ENCODE peak calls at places on chromosomes 5 and 9, in eight cellular contexts. S is IMR-90, M is endothelial cell, B is dorsolateral prefrontal cortex, E is foreskin keratinocyte, N is GM23338, T is GM12865, F is astrocyte. K is an unnamed sample.

GRCh38 chr9:134614256-134614655 is 27.3 kb upstream of the COL5A1 start:
- DNase-seq in S (no peak), M (no peak), B (no peak), E (no peak), N (no peak), T (no peak), F (no peak), K (no peak)

GRCh38 chr5:98941131-98941883 is 12.5 kb upstream of the CHD1 start:
- DNase-seq in S (no peak), M (no peak), B (no peak), E (no peak), N (no peak), T (no peak), F (no peak), K (no peak)

GRCh38 chr9:88949425-88949824 is 41.8 kb upstream of the S1PR3 start:
- DNase-seq in S (peak; percentile 52), M (no peak), B (no peak), E (no peak), N (no peak), T (no peak), F (peak; percentile 60), K (no peak)

GRCh38 chr5:1324719-1325190 is 20.1 kb downstream of the CLPTM1L start:
- DNase-seq in S (no peak), M (no peak), B (no peak), E (no peak), N (peak; percentile 39), T (no peak), F (no peak), K (no peak)

GRCh38 chr5:155082401-155082800 is 68.8 kb downstream of the KIF4B start:
- DNase-seq in S (peak; percentile 84), M (no peak), B (no peak), E (peak; percentile 54), N (no peak), T (no peak), F (peak; percentile 84), K (no peak)

GRCh38 chr9:121636411-121636865 is 15.0 kb upstream of the DAB2IP start:
- DNase-seq in S (peak; percentile 46), M (peak; percentile 53), B (no peak), E (peak; percentile 88), N (no peak), T (no peak), F (peak; percentile 32), K (no peak)

GRCh38 chr5:983238-983524 is 25.4 kb upstream of the NKD2 start:
- DNase-seq in S (no peak), M (no peak), B (no peak), E (no peak), N (no peak), T (no peak), F (no peak), K (no peak)

GRCh38 chr5:38528162-38528703 is 28.2 kb downstream of the LIFR start:
- DNase-seq in S (no peak), M (no peak), B (no peak), E (no peak), N (no peak), T (no peak), F (no peak), K (no peak)

GRCh38 chr5:131952286-131952857 is 6.9 kb upstream of the MEIKIN start:
- DNase-seq in S (peak; percentile 1), M (no peak), B (no peak), E (no peak), N (no peak), T (no peak), F (no peak), K (no peak)

GRCh38 chr5:103119067-103119764 is 722 bp downstream of the GIN1 start:
- DNase-seq in S (peak; percentile 13), M (no peak), B (no peak), E (peak; percentile 14), N (no peak), T (peak; percentile 47), F (peak; percentile 8), K (no peak)

GRCh38 chr5:6510132-6510531 is 61.5 kb downstream of the UBE2QL1 start:
- DNase-seq in S (no peak), M (no peak), B (no peak), E (peak; percentile 13), N (no peak), T (no peak), F (peak; percentile 1), K (no peak)

GRCh38 chr9:127074561-127075548 is 47.6 kb downstream of the ANGPTL2 start:
- DNase-seq in S (no peak), M (no peak), B (peak; percentile 57), E (no peak), N (no peak), T (no peak), F (no peak), K (no peak)

GRCh38 chr5:57221049-57221568 is 47.2 kb downstream of the GPBP1 start:
- DNase-seq in S (peak; percentile 65), M (peak; percentile 50), B (no peak), E (no peak), N (peak; percentile 73), T (peak; percentile 75), F (peak; percentile 25), K (no peak)

GRCh38 chr9:111038336-111039202 is at the start of gene LPAR1:
- DNase-seq in S (peak; percentile 78), M (peak; percentile 53), B (no peak), E (no peak), N (peak; percentile 78), T (peak; percentile 40), F (peak; percentile 47), K (no peak)

GRCh38 chr5:119275873-119276214 is 80.0 kb upstream of the TNFAIP8 start:
- DNase-seq in S (no peak), M (no peak), B (no peak), E (no peak), N (no peak), T (peak; percentile 87), F (no peak), K (no peak)

GRCh38 chr5:130692766-130693165 is 472.3 kb downstream of the HINT1 start:
- DNase-seq in S (no peak), M (no peak), B (no peak), E (no peak), N (no peak), T (no peak), F (no peak), K (no peak)

GRCh38 chr5:163384669-163385068 is 52.7 kb upstream of the CCNG1 start:
- DNase-seq in S (no peak), M (no peak), B (no peak), E (no peak), N (no peak), T (no peak), F (no peak), K (no peak)

GRCh38 chr5:179343902-179344300 is 1.4 kb downstream of the ADAMTS2 start:
- DNase-seq in S (peak; percentile 58), M (peak; percentile 64), B (no peak), E (no peak), N (peak; percentile 90), T (no peak), F (no peak), K (no peak)
- TF ChIP-seq CTCF in S (peak; percentile 70), M (peak; percentile 52), B (peak; percentile 17), E (peak; percentile 15), N (peak; percentile 64), T (no peak), F (no peak), K (no peak)

GRCh38 chr5:92841604-92842155 is 739.3 kb downstream of the NR2F1-AS1 start:
- DNase-seq in S (no peak), M (no peak), B (no peak), E (no peak), N (no peak), T (no peak), F (no peak), K (no peak)

GRCh38 chr5:92835712-92836111 is 745.3 kb downstream of the NR2F1-AS1 start:
- DNase-seq in S (no peak), M (no peak), B (no peak), E (no peak), N (no peak), T (no peak), F (no peak), K (no peak)

GRCh38 chr5:92836861-92837755 is 743.9 kb downstream of the NR2F1-AS1 start:
- DNase-seq in S (peak; percentile 81), M (no peak), B (no peak), E (no peak), N (no peak), T (no peak), F (peak; percentile 72), K (no peak)

DNA sequence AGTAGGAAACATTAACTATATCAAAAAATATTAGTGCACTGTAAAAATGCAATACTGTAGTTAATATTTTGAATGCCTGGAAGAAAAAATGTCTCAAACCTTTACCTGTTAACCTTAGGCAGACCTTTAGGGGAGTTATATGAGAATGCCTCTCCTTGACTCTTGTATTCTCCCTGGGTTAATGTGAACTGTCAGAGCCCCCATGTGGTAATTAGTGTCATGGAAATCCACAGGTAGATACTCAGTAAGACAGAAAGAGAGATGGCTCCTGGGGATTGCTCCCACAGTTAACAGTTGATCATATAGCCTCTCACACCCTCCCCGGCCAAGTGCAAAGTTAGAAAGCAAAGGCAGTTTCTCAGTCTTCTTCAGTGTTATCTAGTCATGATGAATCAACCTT is 742.8 kb downstream of the NR2F1-AS1 start:
- DNase-seq in S (no peak), M (peak; percentile 6), B (no peak), E (no peak), N (peak; percentile 66), T (peak; percentile 8), F (no peak), K (no peak)
- TF ChIP-seq CTCF in S (peak; percentile 4), M (no peak), B (no peak), E (peak; percentile 39), N (peak; percentile 72), T (no peak), F (no peak), K (no peak)

DNA sequence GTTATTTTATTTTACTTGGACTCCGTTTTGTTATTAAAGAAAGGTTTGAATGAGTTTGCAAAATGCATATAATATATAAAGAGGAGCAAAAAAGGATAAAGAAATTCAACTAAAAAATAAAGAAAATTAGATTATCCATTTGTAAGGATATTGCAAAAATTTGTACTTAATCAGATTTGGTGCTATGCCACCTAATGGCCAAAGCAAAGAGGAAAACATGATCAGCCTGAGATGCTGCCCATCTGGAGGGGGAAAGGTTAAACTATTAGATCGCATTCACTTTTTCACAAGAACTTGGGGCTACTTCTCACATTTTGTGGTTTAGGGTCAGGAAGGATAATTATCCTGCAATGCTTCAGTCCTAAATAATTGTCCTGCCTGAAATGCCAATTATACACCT is 350.6 kb downstream of the MLLT3 start:
- DNase-seq in S (no peak), M (no peak), B (no peak), E (no peak), N (no peak), T (no peak), F (no peak), K (no peak)
- TF ChIP-seq CTCF in S (no peak), M (peak; percentile 13), B (no peak), E (peak; percentile 30), N (peak; percentile 47), T (no peak), F (peak; percentile 21), K (no peak)

GRCh38 chr5:176891331-176891958 is 7.7 kb downstream of the HK3 start:
- DNase-seq in S (no peak), M (no peak), B (no peak), E (no peak), N (no peak), T (no peak), F (no peak), K (no peak)
- TF ChIP-seq CTCF in S (no peak), M (no peak), B (no peak), E (no peak), N (no peak), T (no peak), F (no peak), K (no peak)

GRCh38 chr5:171750316-171750788 is 35.3 kb upstream of the SMIM23 start:
- DNase-seq in S (peak; percentile 7), M (peak; percentile 7), B (no peak), E (no peak), N (peak; percentile 65), T (no peak), F (peak; percentile 10), K (no peak)
- TF ChIP-seq CTCF in S (no peak), M (no peak), B (no peak), E (peak; percentile 17), N (peak; percentile 88), T (no peak), F (no peak), K (no peak)

K was measured in natural killer cell.